ENCODE peak calls at places on chromosomes 13 and 19, in nine cellular contexts. One of them, this sample, is unnamed.

GRCh38 chr19:16470541-16470910 is 1.2 kb downstream of the EPS15L1 start:
- DNase-seq in adrenal gland: no peak
- DNase-seq in prostate gland: no peak
- DNase-seq in NCI-H1048: no peak
- DNase-seq in stimulated activated CD4-positive, alpha-beta T cell treated with anti-CD3 and anti-CD28 coated beads, Interleukin-2, amount 100 ng/mL, for 48 hours: no peak
- DNase-seq in non-pigmented ciliary epithelial cell: no peak
- DNase-seq in HEK293T: no peak
- DNase-seq in NCI-H2081: no peak
- DNase-seq in NCI-H226: no peak
- DNase-seq in this sample: no peak

GRCh38 chr19:54459282-54460229 is 4.0 kb downstream of the LENG9 start:
- DNase-seq in adrenal gland: no peak
- DNase-seq in prostate gland: no peak
- DNase-seq in NCI-H1048: no peak
- DNase-seq in stimulated activated CD4-positive, alpha-beta T cell treated with anti-CD3 and anti-CD28 coated beads, Interleukin-2, amount 100 ng/mL, for 48 hours: no peak
- DNase-seq in non-pigmented ciliary epithelial cell: no peak
- DNase-seq in HEK293T: no peak
- DNase-seq in NCI-H2081: no peak
- DNase-seq in NCI-H226: no peak
- DNase-seq in this sample: no peak

GRCh38 chr13:31962661-31963345 is 68.8 kb upstream of the FRY start:
- DNase-seq in adrenal gland: no peak
- DNase-seq in prostate gland: no peak
- DNase-seq in NCI-H1048: no peak
- DNase-seq in stimulated activated CD4-positive, alpha-beta T cell treated with anti-CD3 and anti-CD28 coated beads, Interleukin-2, amount 100 ng/mL, for 48 hours: no peak
- DNase-seq in non-pigmented ciliary epithelial cell: no peak
- DNase-seq in HEK293T: no peak
- DNase-seq in NCI-H2081: no peak
- DNase-seq in NCI-H226: peak
- DNase-seq in this sample: no peak

GRCh38 chr13:112931028-112931934 is 37.7 kb upstream of the MCF2L start:
- DNase-seq in adrenal gland: no peak
- DNase-seq in prostate gland: peak
- DNase-seq in NCI-H1048: no peak
- DNase-seq in stimulated activated CD4-positive, alpha-beta T cell treated with anti-CD3 and anti-CD28 coated beads, Interleukin-2, amount 100 ng/mL, for 48 hours: no peak
- DNase-seq in non-pigmented ciliary epithelial cell: peak
- DNase-seq in HEK293T: peak
- DNase-seq in NCI-H2081: peak
- DNase-seq in NCI-H226: peak
- DNase-seq in this sample: peak

GRCh38 chr19:58044391-58044790 is 10.6 kb downstream of the ZSCAN1 start:
- DNase-seq in adrenal gland: no peak
- DNase-seq in prostate gland: no peak
- DNase-seq in NCI-H1048: no peak
- DNase-seq in stimulated activated CD4-positive, alpha-beta T cell treated with anti-CD3 and anti-CD28 coated beads, Interleukin-2, amount 100 ng/mL, for 48 hours: no peak
- DNase-seq in non-pigmented ciliary epithelial cell: no peak
- DNase-seq in HEK293T: no peak
- DNase-seq in NCI-H2081: no peak
- DNase-seq in NCI-H226: no peak
- DNase-seq in this sample: no peak

GRCh38 chr19:6723108-6723618 is 2.7 kb upstream of the C3 start:
- DNase-seq in adrenal gland: peak
- DNase-seq in prostate gland: peak
- DNase-seq in NCI-H1048: no peak
- DNase-seq in stimulated activated CD4-positive, alpha-beta T cell treated with anti-CD3 and anti-CD28 coated beads, Interleukin-2, amount 100 ng/mL, for 48 hours: no peak
- DNase-seq in non-pigmented ciliary epithelial cell: no peak
- DNase-seq in HEK293T: no peak
- DNase-seq in NCI-H2081: no peak
- DNase-seq in NCI-H226: peak
- DNase-seq in this sample: no peak

GRCh38 chr13:32309812-32310706 is 5.1 kb downstream of the ZAR1L start:
- DNase-seq in adrenal gland: no peak
- DNase-seq in prostate gland: no peak
- DNase-seq in NCI-H1048: no peak
- DNase-seq in stimulated activated CD4-positive, alpha-beta T cell treated with anti-CD3 and anti-CD28 coated beads, Interleukin-2, amount 100 ng/mL, for 48 hours: no peak
- DNase-seq in non-pigmented ciliary epithelial cell: no peak
- DNase-seq in HEK293T: peak
- DNase-seq in NCI-H2081: no peak
- DNase-seq in NCI-H226: peak
- DNase-seq in this sample: no peak

GRCh38 chr13:110826861-110827672 is 87.8 kb downstream of the ANKRD10 start:
- DNase-seq in adrenal gland: peak
- DNase-seq in prostate gland: no peak
- DNase-seq in NCI-H1048: no peak
- DNase-seq in stimulated activated CD4-positive, alpha-beta T cell treated with anti-CD3 and anti-CD28 coated beads, Interleukin-2, amount 100 ng/mL, for 48 hours: no peak
- DNase-seq in non-pigmented ciliary epithelial cell: no peak
- DNase-seq in HEK293T: no peak
- DNase-seq in NCI-H2081: no peak
- DNase-seq in NCI-H226: no peak
- DNase-seq in this sample: no peak

GRCh38 chr19:19453129-19453461 is 47.6 kb downstream of the GATAD2A start:
- DNase-seq in adrenal gland: no peak
- DNase-seq in prostate gland: no peak
- DNase-seq in NCI-H1048: no peak
- DNase-seq in stimulated activated CD4-positive, alpha-beta T cell treated with anti-CD3 and anti-CD28 coated beads, Interleukin-2, amount 100 ng/mL, for 48 hours: no peak
- DNase-seq in non-pigmented ciliary epithelial cell: no peak
- DNase-seq in HEK293T: no peak
- DNase-seq in NCI-H2081: no peak
- DNase-seq in NCI-H226: no peak
- DNase-seq in this sample: no peak

GRCh38 chr19:46351241-46352041 is 4.6 kb downstream of the PPP5C start:
- DNase-seq in adrenal gland: peak
- DNase-seq in prostate gland: peak
- DNase-seq in NCI-H1048: no peak
- DNase-seq in stimulated activated CD4-positive, alpha-beta T cell treated with anti-CD3 and anti-CD28 coated beads, Interleukin-2, amount 100 ng/mL, for 48 hours: no peak
- DNase-seq in non-pigmented ciliary epithelial cell: no peak
- DNase-seq in HEK293T: no peak
- DNase-seq in NCI-H2081: no peak
- DNase-seq in NCI-H226: peak
- DNase-seq in this sample: peak

GRCh38 chr13:112963641-112964040 is 5.4 kb upstream of the MCF2L start:
- DNase-seq in adrenal gland: no peak
- DNase-seq in prostate gland: no peak
- DNase-seq in NCI-H1048: no peak
- DNase-seq in stimulated activated CD4-positive, alpha-beta T cell treated with anti-CD3 and anti-CD28 coated beads, Interleukin-2, amount 100 ng/mL, for 48 hours: no peak
- DNase-seq in non-pigmented ciliary epithelial cell: no peak
- DNase-seq in HEK293T: no peak
- DNase-seq in NCI-H2081: no peak
- DNase-seq in NCI-H226: no peak
- DNase-seq in this sample: no peak

GRCh38 chr13:77028202-77028601 is 1.2 kb upstream of the FBXL3 start:
- DNase-seq in adrenal gland: no peak
- DNase-seq in prostate gland: no peak
- DNase-seq in NCI-H1048: no peak
- DNase-seq in stimulated activated CD4-positive, alpha-beta T cell treated with anti-CD3 and anti-CD28 coated beads, Interleukin-2, amount 100 ng/mL, for 48 hours: no peak
- DNase-seq in non-pigmented ciliary epithelial cell: no peak
- DNase-seq in HEK293T: peak
- DNase-seq in NCI-H2081: no peak
- DNase-seq in NCI-H226: no peak
- DNase-seq in this sample: no peak

GRCh38 chr19:4494691-4495064 is 22.6 kb downstream of the HDGFL2 start:
- DNase-seq in adrenal gland: no peak
- DNase-seq in prostate gland: no peak
- DNase-seq in NCI-H1048: no peak
- DNase-seq in stimulated activated CD4-positive, alpha-beta T cell treated with anti-CD3 and anti-CD28 coated beads, Interleukin-2, amount 100 ng/mL, for 48 hours: no peak
- DNase-seq in non-pigmented ciliary epithelial cell: no peak
- DNase-seq in HEK293T: no peak
- DNase-seq in NCI-H2081: no peak
- DNase-seq in NCI-H226: no peak
- DNase-seq in this sample: no peak

GRCh38 chr19:43229315-43229714 is 23.9 kb upstream of the PSG4 start:
- DNase-seq in adrenal gland: no peak
- DNase-seq in prostate gland: no peak
- DNase-seq in NCI-H1048: no peak
- DNase-seq in stimulated activated CD4-positive, alpha-beta T cell treated with anti-CD3 and anti-CD28 coated beads, Interleukin-2, amount 100 ng/mL, for 48 hours: no peak
- DNase-seq in non-pigmented ciliary epithelial cell: no peak
- DNase-seq in HEK293T: peak
- DNase-seq in NCI-H2081: no peak
- DNase-seq in NCI-H226: peak
- DNase-seq in this sample: no peak

GRCh38 chr13:110379905-110380341 is 72.8 kb downstream of the COL4A2 start:
- DNase-seq in adrenal gland: no peak
- DNase-seq in prostate gland: no peak
- DNase-seq in NCI-H1048: no peak
- DNase-seq in stimulated activated CD4-positive, alpha-beta T cell treated with anti-CD3 and anti-CD28 coated beads, Interleukin-2, amount 100 ng/mL, for 48 hours: no peak
- DNase-seq in non-pigmented ciliary epithelial cell: peak
- DNase-seq in HEK293T: no peak
- DNase-seq in NCI-H2081: no peak
- DNase-seq in NCI-H226: peak
- DNase-seq in this sample: no peak

GRCh38 chr13:80585531-80585930 is 244.6 kb upstream of the SPRY2 start:
- DNase-seq in adrenal gland: no peak
- DNase-seq in prostate gland: no peak
- DNase-seq in NCI-H1048: no peak
- DNase-seq in stimulated activated CD4-positive, alpha-beta T cell treated with anti-CD3 and anti-CD28 coated beads, Interleukin-2, amount 100 ng/mL, for 48 hours: no peak
- DNase-seq in non-pigmented ciliary epithelial cell: no peak
- DNase-seq in HEK293T: no peak
- DNase-seq in NCI-H2081: no peak
- DNase-seq in NCI-H226: no peak
- DNase-seq in this sample: no peak

GRCh38 chr19:46372901-46373572 is 26.1 kb downstream of the PPP5C start:
- DNase-seq in adrenal gland: no peak
- DNase-seq in prostate gland: no peak
- DNase-seq in NCI-H1048: no peak
- DNase-seq in stimulated activated CD4-positive, alpha-beta T cell treated with anti-CD3 and anti-CD28 coated beads, Interleukin-2, amount 100 ng/mL, for 48 hours: no peak
- DNase-seq in non-pigmented ciliary epithelial cell: no peak
- DNase-seq in HEK293T: no peak
- DNase-seq in NCI-H2081: no peak
- DNase-seq in NCI-H226: peak
- DNase-seq in this sample: peak

GRCh38 chr13:84994582-84994981 is 804.6 kb downstream of the SLITRK6 start:
- DNase-seq in adrenal gland: no peak
- DNase-seq in prostate gland: no peak
- DNase-seq in NCI-H1048: peak
- DNase-seq in stimulated activated CD4-positive, alpha-beta T cell treated with anti-CD3 and anti-CD28 coated beads, Interleukin-2, amount 100 ng/mL, for 48 hours: no peak
- DNase-seq in non-pigmented ciliary epithelial cell: no peak
- DNase-seq in HEK293T: no peak
- DNase-seq in NCI-H2081: no peak
- DNase-seq in NCI-H226: no peak
- DNase-seq in this sample: no peak

GRCh38 chr19:41910240-41910991 is 17.8 kb downstream of the ERFL start:
- DNase-seq in adrenal gland: no peak
- DNase-seq in prostate gland: no peak
- DNase-seq in NCI-H1048: no peak
- DNase-seq in stimulated activated CD4-positive, alpha-beta T cell treated with anti-CD3 and anti-CD28 coated beads, Interleukin-2, amount 100 ng/mL, for 48 hours: no peak
- DNase-seq in non-pigmented ciliary epithelial cell: no peak
- DNase-seq in HEK293T: no peak
- DNase-seq in NCI-H2081: no peak
- DNase-seq in NCI-H226: no peak
- DNase-seq in this sample: no peak

GRCh38 chr13:51318015-51318414 is 21.5 kb upstream of the SERPINE3 start:
- DNase-seq in adrenal gland: no peak
- DNase-seq in prostate gland: no peak
- DNase-seq in NCI-H1048: no peak
- DNase-seq in stimulated activated CD4-positive, alpha-beta T cell treated with anti-CD3 and anti-CD28 coated beads, Interleukin-2, amount 100 ng/mL, for 48 hours: no peak
- DNase-seq in non-pigmented ciliary epithelial cell: no peak
- DNase-seq in HEK293T: no peak
- DNase-seq in NCI-H2081: no peak
- DNase-seq in NCI-H226: no peak
- DNase-seq in this sample: no peak

GRCh38 chr19:2113436-2114211 is 16.9 kb downstream of the IZUMO4 start:
- DNase-seq in adrenal gland: no peak
- DNase-seq in prostate gland: no peak
- DNase-seq in NCI-H1048: no peak
- DNase-seq in stimulated activated CD4-positive, alpha-beta T cell treated with anti-CD3 and anti-CD28 coated beads, Interleukin-2, amount 100 ng/mL, for 48 hours: no peak
- DNase-seq in non-pigmented ciliary epithelial cell: no peak
- DNase-seq in HEK293T: no peak
- DNase-seq in NCI-H2081: no peak
- DNase-seq in NCI-H226: no peak
- DNase-seq in this sample: no peak

GRCh38 chr13:108215428-108215827 is at the start of gene LIG4:
- DNase-seq in adrenal gland: peak
- DNase-seq in prostate gland: peak
- DNase-seq in NCI-H1048: peak
- DNase-seq in stimulated activated CD4-positive, alpha-beta T cell treated with anti-CD3 and anti-CD28 coated beads, Interleukin-2, amount 100 ng/mL, for 48 hours: peak
- DNase-seq in non-pigmented ciliary epithelial cell: peak
- DNase-seq in HEK293T: peak
- DNase-seq in NCI-H2081: peak
- DNase-seq in NCI-H226: peak
- DNase-seq in this sample: peak

GRCh38 chr19:17249887-17250548 is 4.3 kb upstream of the NR2F6 start:
- DNase-seq in adrenal gland: no peak
- DNase-seq in prostate gland: no peak
- DNase-seq in NCI-H1048: no peak
- DNase-seq in stimulated activated CD4-positive, alpha-beta T cell treated with anti-CD3 and anti-CD28 coated beads, Interleukin-2, amount 100 ng/mL, for 48 hours: no peak
- DNase-seq in non-pigmented ciliary epithelial cell: no peak
- DNase-seq in HEK293T: no peak
- DNase-seq in NCI-H2081: no peak
- DNase-seq in NCI-H226: no peak
- DNase-seq in this sample: peak

This sample was measured in foreskin keratinocyte.